ENCODE peak calls at places on chromosomes 6 and 20, in ten cellular contexts. One of them, this sample, is unnamed.

GRCh38 chr20:14288341-14289330 is 48.8 kb downstream of the FLRT3 start:
- DNase-seq in H9: no peak
- DNase-seq in CD4-positive, alpha-beta T cell: no peak
- DNase-seq in tibial nerve: no peak
- DNase-seq in kidney tubule cell: peak; percentile 98
- DNase-seq in mucosa of gallbladder: no peak
- DNase-seq in mammary epithelial cell: peak; percentile 99
- DNase-seq in Calu3: peak; percentile 9
- DNase-seq in A549: peak; percentile 42
- DNase-seq in hippocampal formation: no peak
- DNase-seq in this sample: no peak

GRCh38 chr20:57938158-57939108 is 228.6 kb upstream of the PMEPA1 start:
- DNase-seq in H9: no peak
- DNase-seq in CD4-positive, alpha-beta T cell: no peak
- DNase-seq in tibial nerve: no peak
- DNase-seq in kidney tubule cell: no peak
- DNase-seq in mucosa of gallbladder: no peak
- DNase-seq in mammary epithelial cell: no peak
- DNase-seq in Calu3: no peak
- DNase-seq in A549: no peak
- DNase-seq in hippocampal formation: no peak
- DNase-seq in this sample: no peak

GRCh38 chr20:38692436-38693411 is 31.6 kb upstream of the SLC32A1 start:
- DNase-seq in H9: peak; percentile 79
- DNase-seq in CD4-positive, alpha-beta T cell: peak; percentile 35
- DNase-seq in tibial nerve: peak; percentile 42
- DNase-seq in kidney tubule cell: peak; percentile 62
- DNase-seq in mucosa of gallbladder: peak; percentile 69
- DNase-seq in mammary epithelial cell: peak; percentile 60
- DNase-seq in Calu3: peak; percentile 80
- DNase-seq in A549: peak; percentile 57
- DNase-seq in hippocampal formation: peak; percentile 10
- DNase-seq in this sample: peak; percentile 63

GRCh38 chr6:131787955-131788712 is 19.7 kb upstream of the ENPP1 start:
- DNase-seq in H9: no peak
- DNase-seq in CD4-positive, alpha-beta T cell: no peak
- DNase-seq in tibial nerve: no peak
- DNase-seq in kidney tubule cell: no peak
- DNase-seq in mucosa of gallbladder: no peak
- DNase-seq in mammary epithelial cell: no peak
- DNase-seq in Calu3: no peak
- DNase-seq in A549: no peak
- DNase-seq in hippocampal formation: no peak
- DNase-seq in this sample: no peak

GRCh38 chr20:47365023-47365764 is 8.7 kb upstream of the ZMYND8 start:
- DNase-seq in H9: no peak
- DNase-seq in CD4-positive, alpha-beta T cell: no peak
- DNase-seq in tibial nerve: no peak
- DNase-seq in kidney tubule cell: no peak
- DNase-seq in mucosa of gallbladder: no peak
- DNase-seq in mammary epithelial cell: no peak
- DNase-seq in Calu3: no peak
- DNase-seq in A549: no peak
- DNase-seq in hippocampal formation: no peak
- DNase-seq in this sample: no peak

GRCh38 chr6:87902383-87902782 is 145.3 kb upstream of the SPACA1 start:
- DNase-seq in H9: no peak
- DNase-seq in CD4-positive, alpha-beta T cell: no peak
- DNase-seq in tibial nerve: no peak
- DNase-seq in kidney tubule cell: no peak
- DNase-seq in mucosa of gallbladder: no peak
- DNase-seq in mammary epithelial cell: no peak
- DNase-seq in Calu3: no peak
- DNase-seq in A549: no peak
- DNase-seq in hippocampal formation: no peak
- DNase-seq in this sample: no peak

GRCh38 chr6:41789937-41790502 is 2.5 kb downstream of the TOMM6 start:
- DNase-seq in H9: no peak
- DNase-seq in CD4-positive, alpha-beta T cell: no peak
- DNase-seq in tibial nerve: no peak
- DNase-seq in kidney tubule cell: no peak
- DNase-seq in mucosa of gallbladder: no peak
- DNase-seq in mammary epithelial cell: no peak
- DNase-seq in Calu3: no peak
- DNase-seq in A549: no peak
- DNase-seq in hippocampal formation: no peak
- DNase-seq in this sample: no peak

GRCh38 chr6:73691512-73691911 is 4.5 kb upstream of the CD109 start:
- DNase-seq in H9: no peak
- DNase-seq in CD4-positive, alpha-beta T cell: no peak
- DNase-seq in tibial nerve: no peak
- DNase-seq in kidney tubule cell: peak; percentile 52
- DNase-seq in mucosa of gallbladder: no peak
- DNase-seq in mammary epithelial cell: peak; percentile 43
- DNase-seq in Calu3: no peak
- DNase-seq in A549: no peak
- DNase-seq in hippocampal formation: no peak
- DNase-seq in this sample: no peak

GRCh38 chr6:20126789-20127653 is 85.2 kb downstream of the MBOAT1 start:
- DNase-seq in H9: peak; percentile 76
- DNase-seq in CD4-positive, alpha-beta T cell: peak; percentile 51
- DNase-seq in tibial nerve: peak; percentile 77
- DNase-seq in kidney tubule cell: peak; percentile 57
- DNase-seq in mucosa of gallbladder: peak; percentile 37
- DNase-seq in mammary epithelial cell: peak; percentile 45
- DNase-seq in Calu3: peak; percentile 92
- DNase-seq in A549: peak; percentile 40
- DNase-seq in hippocampal formation: peak; percentile 40
- DNase-seq in this sample: peak; percentile 69

GRCh38 chr6:79467716-79468115 is 69.5 kb downstream of the LCA5 start:
- DNase-seq in H9: no peak
- DNase-seq in CD4-positive, alpha-beta T cell: no peak
- DNase-seq in tibial nerve: no peak
- DNase-seq in kidney tubule cell: peak; percentile 51
- DNase-seq in mucosa of gallbladder: no peak
- DNase-seq in mammary epithelial cell: peak; percentile 20
- DNase-seq in Calu3: no peak
- DNase-seq in A549: no peak
- DNase-seq in hippocampal formation: no peak
- DNase-seq in this sample: no peak

GRCh38 chr20:11362450-11362849 is 555.2 kb upstream of the BTBD3 start:
- DNase-seq in H9: no peak
- DNase-seq in CD4-positive, alpha-beta T cell: no peak
- DNase-seq in tibial nerve: no peak
- DNase-seq in kidney tubule cell: no peak
- DNase-seq in mucosa of gallbladder: no peak
- DNase-seq in mammary epithelial cell: no peak
- DNase-seq in Calu3: no peak
- DNase-seq in A549: no peak
- DNase-seq in hippocampal formation: no peak
- DNase-seq in this sample: no peak

GRCh38 chr6:25746968-25747367 is 7.6 kb upstream of the SLC17A4 start:
- DNase-seq in H9: no peak
- DNase-seq in CD4-positive, alpha-beta T cell: no peak
- DNase-seq in tibial nerve: no peak
- DNase-seq in kidney tubule cell: no peak
- DNase-seq in mucosa of gallbladder: no peak
- DNase-seq in mammary epithelial cell: no peak
- DNase-seq in Calu3: no peak
- DNase-seq in A549: no peak
- DNase-seq in hippocampal formation: no peak
- DNase-seq in this sample: no peak

GRCh38 chr6:89680551-89680950 is 42.0 kb upstream of the LYRM2 start:
- DNase-seq in H9: no peak
- DNase-seq in CD4-positive, alpha-beta T cell: no peak
- DNase-seq in tibial nerve: no peak
- DNase-seq in kidney tubule cell: no peak
- DNase-seq in mucosa of gallbladder: no peak
- DNase-seq in mammary epithelial cell: no peak
- DNase-seq in Calu3: no peak
- DNase-seq in A549: no peak
- DNase-seq in hippocampal formation: no peak
- DNase-seq in this sample: no peak

GRCh38 chr6:151330130-151330715 is 61.1 kb downstream of the ZBTB2 start:
- DNase-seq in H9: no peak
- DNase-seq in CD4-positive, alpha-beta T cell: no peak
- DNase-seq in tibial nerve: no peak
- DNase-seq in kidney tubule cell: no peak
- DNase-seq in mucosa of gallbladder: no peak
- DNase-seq in mammary epithelial cell: no peak
- DNase-seq in Calu3: no peak
- DNase-seq in A549: no peak
- DNase-seq in hippocampal formation: no peak
- DNase-seq in this sample: no peak

GRCh38 chr6:129498556-129498940 is 211.4 kb downstream of the ARHGAP18 start:
- DNase-seq in H9: no peak
- DNase-seq in CD4-positive, alpha-beta T cell: no peak
- DNase-seq in tibial nerve: no peak
- DNase-seq in kidney tubule cell: peak; percentile 43
- DNase-seq in mucosa of gallbladder: no peak
- DNase-seq in mammary epithelial cell: peak; percentile 70
- DNase-seq in Calu3: no peak
- DNase-seq in A549: no peak
- DNase-seq in hippocampal formation: no peak
- DNase-seq in this sample: peak; percentile 19

GRCh38 chr20:25570148-25570530 is 15.2 kb downstream of the NINL start:
- DNase-seq in H9: no peak
- DNase-seq in CD4-positive, alpha-beta T cell: no peak
- DNase-seq in tibial nerve: no peak
- DNase-seq in kidney tubule cell: no peak
- DNase-seq in mucosa of gallbladder: no peak
- DNase-seq in mammary epithelial cell: no peak
- DNase-seq in Calu3: no peak
- DNase-seq in A549: no peak
- DNase-seq in hippocampal formation: no peak
- DNase-seq in this sample: no peak

GRCh38 chr6:49902856-49903255 is 36.5 kb upstream of the CRISP1 start:
- DNase-seq in H9: no peak
- DNase-seq in CD4-positive, alpha-beta T cell: no peak
- DNase-seq in tibial nerve: no peak
- DNase-seq in kidney tubule cell: no peak
- DNase-seq in mucosa of gallbladder: no peak
- DNase-seq in mammary epithelial cell: no peak
- DNase-seq in Calu3: no peak
- DNase-seq in A549: no peak
- DNase-seq in hippocampal formation: no peak
- DNase-seq in this sample: no peak

GRCh38 chr20:53678315-53678989 is 84.8 kb upstream of the ZNF217 start:
- DNase-seq in H9: no peak
- DNase-seq in CD4-positive, alpha-beta T cell: no peak
- DNase-seq in tibial nerve: no peak
- DNase-seq in kidney tubule cell: no peak
- DNase-seq in mucosa of gallbladder: no peak
- DNase-seq in mammary epithelial cell: no peak
- DNase-seq in Calu3: no peak
- DNase-seq in A549: no peak
- DNase-seq in hippocampal formation: no peak
- DNase-seq in this sample: no peak

GRCh38 chr6:446418-447366 is 55.1 kb downstream of the IRF4 start:
- DNase-seq in H9: peak; percentile 21
- DNase-seq in CD4-positive, alpha-beta T cell: peak; percentile 77
- DNase-seq in tibial nerve: no peak
- DNase-seq in kidney tubule cell: no peak
- DNase-seq in mucosa of gallbladder: no peak
- DNase-seq in mammary epithelial cell: no peak
- DNase-seq in Calu3: no peak
- DNase-seq in A549: no peak
- DNase-seq in hippocampal formation: no peak
- DNase-seq in this sample: no peak

GRCh38 chr20:20024942-20025341 is 7.8 kb downstream of the NAA20 start:
- DNase-seq in H9: no peak
- DNase-seq in CD4-positive, alpha-beta T cell: no peak
- DNase-seq in tibial nerve: no peak
- DNase-seq in kidney tubule cell: peak; percentile 69
- DNase-seq in mucosa of gallbladder: no peak
- DNase-seq in mammary epithelial cell: no peak
- DNase-seq in Calu3: no peak
- DNase-seq in A549: no peak
- DNase-seq in hippocampal formation: no peak
- DNase-seq in this sample: no peak

GRCh38 chr6:156438519-156438918 is 338.7 kb upstream of the ARID1B start:
- DNase-seq in H9: no peak
- DNase-seq in CD4-positive, alpha-beta T cell: no peak
- DNase-seq in tibial nerve: no peak
- DNase-seq in kidney tubule cell: no peak
- DNase-seq in mucosa of gallbladder: no peak
- DNase-seq in mammary epithelial cell: no peak
- DNase-seq in Calu3: no peak
- DNase-seq in A549: no peak
- DNase-seq in hippocampal formation: no peak
- DNase-seq in this sample: no peak

GRCh38 chr6:17621003-17621402 is 20.9 kb downstream of the FAM8A1 start:
- DNase-seq in H9: no peak
- DNase-seq in CD4-positive, alpha-beta T cell: no peak
- DNase-seq in tibial nerve: no peak
- DNase-seq in kidney tubule cell: no peak
- DNase-seq in mucosa of gallbladder: no peak
- DNase-seq in mammary epithelial cell: no peak
- DNase-seq in Calu3: no peak
- DNase-seq in A549: no peak
- DNase-seq in hippocampal formation: no peak
- DNase-seq in this sample: no peak

GRCh38 chr6:133254552-133255228 is 13.5 kb downstream of the EYA4 start:
- DNase-seq in H9: no peak
- DNase-seq in CD4-positive, alpha-beta T cell: no peak
- DNase-seq in tibial nerve: no peak
- DNase-seq in kidney tubule cell: no peak
- DNase-seq in mucosa of gallbladder: no peak
- DNase-seq in mammary epithelial cell: peak; percentile 4
- DNase-seq in Calu3: no peak
- DNase-seq in A549: peak; percentile 76
- DNase-seq in hippocampal formation: no peak
- DNase-seq in this sample: no peak

GRCh38 chr6:158211273-158212055 is 43.3 kb downstream of the GTF2H5 start:
- DNase-seq in H9: no peak
- DNase-seq in CD4-positive, alpha-beta T cell: no peak
- DNase-seq in tibial nerve: no peak
- DNase-seq in kidney tubule cell: no peak
- DNase-seq in mucosa of gallbladder: no peak
- DNase-seq in mammary epithelial cell: peak; percentile 35
- DNase-seq in Calu3: no peak
- DNase-seq in A549: no peak
- DNase-seq in hippocampal formation: no peak
- DNase-seq in this sample: no peak

GRCh38 chr20:50248104-50248631 is 57.5 kb downstream of the CEBPB start:
- DNase-seq in H9: no peak
- DNase-seq in CD4-positive, alpha-beta T cell: no peak
- DNase-seq in tibial nerve: no peak
- DNase-seq in kidney tubule cell: peak; percentile 39
- DNase-seq in mucosa of gallbladder: no peak
- DNase-seq in mammary epithelial cell: peak; percentile 64
- DNase-seq in Calu3: peak; percentile 80
- DNase-seq in A549: no peak
- DNase-seq in hippocampal formation: no peak
- DNase-seq in this sample: no peak

GRCh38 chr20:16674243-16674642 is 55.6 kb upstream of the SNRPB2 start:
- DNase-seq in H9: no peak
- DNase-seq in CD4-positive, alpha-beta T cell: no peak
- DNase-seq in tibial nerve: no peak
- DNase-seq in kidney tubule cell: no peak
- DNase-seq in mucosa of gallbladder: no peak
- DNase-seq in mammary epithelial cell: no peak
- DNase-seq in Calu3: no peak
- DNase-seq in A549: no peak
- DNase-seq in hippocampal formation: no peak
- DNase-seq in this sample: no peak

GRCh38 chr6:145453376-145453775 is 281.9 kb downstream of the EPM2A start:
- DNase-seq in H9: no peak
- DNase-seq in CD4-positive, alpha-beta T cell: no peak
- DNase-seq in tibial nerve: no peak
- DNase-seq in kidney tubule cell: no peak
- DNase-seq in mucosa of gallbladder: no peak
- DNase-seq in mammary epithelial cell: no peak
- DNase-seq in Calu3: no peak
- DNase-seq in A549: no peak
- DNase-seq in hippocampal formation: no peak
- DNase-seq in this sample: no peak

GRCh38 chr6:30219244-30219643 is 6.0 kb upstream of the TRIM26 start:
- DNase-seq in H9: peak; percentile 61
- DNase-seq in CD4-positive, alpha-beta T cell: peak; percentile 30
- DNase-seq in tibial nerve: peak; percentile 67
- DNase-seq in kidney tubule cell: peak; percentile 71
- DNase-seq in mucosa of gallbladder: peak; percentile 38
- DNase-seq in mammary epithelial cell: peak; percentile 50
- DNase-seq in Calu3: peak; percentile 78
- DNase-seq in A549: peak; percentile 58
- DNase-seq in hippocampal formation: peak; percentile 34
- DNase-seq in this sample: peak; percentile 71

This sample was measured in LoVo.